ENCODE peak calls at places on chromosomes 16 and 17, in eight cellular contexts. One of them, this sample, is unnamed.
A peak's percentile ranks its signal among the peaks of the same experiment; 100 is the strongest.

GRCh38 chr16:14456793-14457481 is 173.1 kb downstream of the PARN start:
- DNase-seq in sigmoid colon: no peak
- DNase-seq in SK-N-SH: no peak
- DNase-seq in HCT116: no peak
- DNase-seq in stomach: no peak
- DNase-seq in HepG2: no peak
- DNase-seq in GM23338: no peak
- DNase-seq in spleen: no peak
- DNase-seq in this sample: no peak

GRCh38 chr16:50272111-50272571 is 5.8 kb downstream of the ADCY7 start:
- DNase-seq in HepG2: no peak
- DNase-seq in spleen: peak; percentile 75
- DNase-seq in SK-N-SH: no peak
- DNase-seq in sigmoid colon: peak; percentile 60
- DNase-seq in stomach: no peak
- DNase-seq in HCT116: no peak
- DNase-seq in GM23338: no peak
- DNase-seq in this sample: no peak

GRCh38 chr17:51362818-51363598 is 102.7 kb downstream of the UTP18 start:
- DNase-seq in sigmoid colon: no peak
- DNase-seq in SK-N-SH: no peak
- DNase-seq in stomach: no peak
- DNase-seq in HepG2: no peak
- DNase-seq in spleen: no peak
- DNase-seq in GM23338: peak; percentile 45
- DNase-seq in HCT116: peak; percentile 36
- DNase-seq in this sample: no peak

GRCh38 chr16:59593256-59593655 is 859.1 kb upstream of the GOT2 start:
- DNase-seq in SK-N-SH: no peak
- DNase-seq in HCT116: no peak
- DNase-seq in HepG2: no peak
- DNase-seq in GM23338: no peak
- DNase-seq in stomach: no peak
- DNase-seq in spleen: no peak
- DNase-seq in sigmoid colon: no peak
- DNase-seq in this sample: no peak

GRCh38 chr17:13518271-13519000 is 83.3 kb downstream of the HS3ST3A1 start:
- DNase-seq in stomach: no peak
- DNase-seq in SK-N-SH: no peak
- DNase-seq in spleen: no peak
- DNase-seq in HCT116: no peak
- DNase-seq in sigmoid colon: peak; percentile 78
- DNase-seq in HepG2: no peak
- DNase-seq in GM23338: no peak
- DNase-seq in this sample: no peak

GRCh38 chr16:49776085-49776501 is 79.8 kb downstream of the ZNF423 start:
- DNase-seq in sigmoid colon: no peak
- DNase-seq in SK-N-SH: peak; percentile 51
- DNase-seq in stomach: no peak
- DNase-seq in HepG2: no peak
- DNase-seq in GM23338: peak; percentile 83
- DNase-seq in spleen: no peak
- DNase-seq in HCT116: no peak
- DNase-seq in this sample: no peak

GRCh38 chr16:50603206-50604064 is 55.2 kb downstream of the NKD1 start:
- DNase-seq in SK-N-SH: no peak
- DNase-seq in sigmoid colon: peak; percentile 95
- DNase-seq in stomach: no peak
- DNase-seq in spleen: no peak
- DNase-seq in HepG2: no peak
- DNase-seq in GM23338: no peak
- DNase-seq in HCT116: no peak
- DNase-seq in this sample: no peak

GRCh38 chr17:61816538-61816937 is 46.8 kb downstream of the BRIP1 start:
- DNase-seq in HepG2: no peak
- DNase-seq in HCT116: no peak
- DNase-seq in SK-N-SH: no peak
- DNase-seq in GM23338: no peak
- DNase-seq in sigmoid colon: no peak
- DNase-seq in spleen: no peak
- DNase-seq in stomach: no peak
- DNase-seq in this sample: no peak

GRCh38 chr17:75864448-75864871 is 9.3 kb upstream of the WBP2 start:
- DNase-seq in HepG2: no peak
- DNase-seq in spleen: peak; percentile 76
- DNase-seq in HCT116: no peak
- DNase-seq in stomach: peak; percentile 53
- DNase-seq in GM23338: peak; percentile 74
- DNase-seq in sigmoid colon: peak; percentile 94
- DNase-seq in SK-N-SH: peak; percentile 35
- DNase-seq in this sample: no peak

GRCh38 chr16:57984443-57985203 is 13.7 kb upstream of the CNGB1 start:
- DNase-seq in HCT116: no peak
- DNase-seq in sigmoid colon: peak; percentile 93
- DNase-seq in spleen: peak; percentile 95
- DNase-seq in stomach: peak; percentile 87
- DNase-seq in SK-N-SH: peak; percentile 96
- DNase-seq in HepG2: peak; percentile 57
- DNase-seq in GM23338: peak; percentile 98
- DNase-seq in this sample: peak; percentile 96

GRCh38 chr17:17051791-17052461 is 9.7 kb downstream of the MPRIP start:
- DNase-seq in sigmoid colon: peak; percentile 48
- DNase-seq in GM23338: no peak
- DNase-seq in HepG2: peak; percentile 63
- DNase-seq in HCT116: no peak
- DNase-seq in spleen: peak; percentile 78
- DNase-seq in SK-N-SH: no peak
- DNase-seq in stomach: peak; percentile 43
- DNase-seq in this sample: no peak

GRCh38 chr16:57304169-57305061 is 19.9 kb upstream of the PLLP start:
- DNase-seq in GM23338: no peak
- DNase-seq in spleen: peak; percentile 55
- DNase-seq in stomach: peak; percentile 77
- DNase-seq in HCT116: no peak
- DNase-seq in HepG2: peak; percentile 99
- DNase-seq in sigmoid colon: peak; percentile 70
- DNase-seq in SK-N-SH: no peak
- DNase-seq in this sample: peak; percentile 88

GRCh38 chr16:47060596-47060995 is 83.1 kb downstream of the NETO2 start:
- DNase-seq in HepG2: no peak
- DNase-seq in HCT116: no peak
- DNase-seq in spleen: peak; percentile 9
- DNase-seq in SK-N-SH: no peak
- DNase-seq in sigmoid colon: peak; percentile 21
- DNase-seq in stomach: no peak
- DNase-seq in GM23338: no peak
- DNase-seq in this sample: no peak

GRCh38 chr17:66190738-66191606 is 961 bp downstream of the CEP112 start:
- DNase-seq in sigmoid colon: no peak
- DNase-seq in spleen: no peak
- DNase-seq in GM23338: no peak
- DNase-seq in SK-N-SH: peak; percentile 49
- DNase-seq in HepG2: peak; percentile 16
- DNase-seq in stomach: no peak
- DNase-seq in HCT116: no peak
- DNase-seq in this sample: no peak

GRCh38 chr16:9817586-9817985 is 364.6 kb downstream of the GRIN2A start:
- DNase-seq in GM23338: no peak
- DNase-seq in HCT116: no peak
- DNase-seq in SK-N-SH: no peak
- DNase-seq in HepG2: no peak
- DNase-seq in spleen: no peak
- DNase-seq in sigmoid colon: no peak
- DNase-seq in stomach: no peak
- DNase-seq in this sample: no peak

GRCh38 chr16:2493608-2494007 is 18.7 kb downstream of the TBC1D24 start:
- DNase-seq in HepG2: no peak
- DNase-seq in SK-N-SH: no peak
- DNase-seq in GM23338: no peak
- DNase-seq in HCT116: no peak
- DNase-seq in sigmoid colon: no peak
- DNase-seq in spleen: no peak
- DNase-seq in stomach: no peak
- DNase-seq in this sample: no peak

GRCh38 chr16:84687715-84688114 is 12.1 kb upstream of the USP10 start:
- DNase-seq in spleen: no peak
- DNase-seq in GM23338: no peak
- DNase-seq in HepG2: no peak
- DNase-seq in sigmoid colon: peak; percentile 13
- DNase-seq in stomach: no peak
- DNase-seq in SK-N-SH: no peak
- DNase-seq in HCT116: no peak
- DNase-seq in this sample: peak; percentile 24

GRCh38 chr16:55991843-55992242 is 116.7 kb upstream of the CES5A start:
- DNase-seq in stomach: no peak
- DNase-seq in HCT116: no peak
- DNase-seq in SK-N-SH: peak; percentile 33
- DNase-seq in sigmoid colon: no peak
- DNase-seq in spleen: no peak
- DNase-seq in GM23338: no peak
- DNase-seq in HepG2: no peak
- DNase-seq in this sample: no peak

GRCh38 chr17:55072910-55073309 is 104.3 kb downstream of the STXBP4 start:
- DNase-seq in sigmoid colon: no peak
- DNase-seq in GM23338: no peak
- DNase-seq in HepG2: no peak
- DNase-seq in HCT116: no peak
- DNase-seq in spleen: no peak
- DNase-seq in SK-N-SH: no peak
- DNase-seq in stomach: no peak
- DNase-seq in this sample: no peak

GRCh38 chr16:67021321-67021720 is 7.6 kb upstream of the CBFB start:
- DNase-seq in sigmoid colon: peak; percentile 10
- DNase-seq in spleen: peak; percentile 3
- DNase-seq in HepG2: no peak
- DNase-seq in HCT116: no peak
- DNase-seq in GM23338: no peak
- DNase-seq in stomach: peak; percentile 1
- DNase-seq in SK-N-SH: no peak
- DNase-seq in this sample: peak; percentile 3

GRCh38 chr16:28326881-28327610 is 34.7 kb downstream of the SBK1 start:
- DNase-seq in SK-N-SH: peak; percentile 81
- DNase-seq in GM23338: peak; percentile 84
- DNase-seq in HepG2: peak; percentile 61
- DNase-seq in sigmoid colon: peak; percentile 63
- DNase-seq in stomach: peak; percentile 67
- DNase-seq in spleen: peak; percentile 89
- DNase-seq in HCT116: peak; percentile 26
- DNase-seq in this sample: peak; percentile 47

GRCh38 chr16:86086471-86086870 is 187.5 kb downstream of the IRF8 start:
- DNase-seq in HCT116: no peak
- DNase-seq in spleen: peak; percentile 12
- DNase-seq in sigmoid colon: peak; percentile 19
- DNase-seq in HepG2: no peak
- DNase-seq in stomach: no peak
- DNase-seq in GM23338: no peak
- DNase-seq in SK-N-SH: no peak
- DNase-seq in this sample: no peak

GRCh38 chr17:56596741-56597494 is 3.4 kb downstream of the NOG start:
- DNase-seq in HCT116: no peak
- DNase-seq in GM23338: peak; percentile 67
- DNase-seq in spleen: no peak
- DNase-seq in sigmoid colon: no peak
- DNase-seq in SK-N-SH: peak; percentile 40
- DNase-seq in HepG2: no peak
- DNase-seq in stomach: no peak
- DNase-seq in this sample: peak; percentile 59

GRCh38 chr16:2846511-2847310 is 11.3 kb downstream of the PRSS22 start:
- DNase-seq in spleen: peak; percentile 36
- DNase-seq in HepG2: no peak
- DNase-seq in stomach: no peak
- DNase-seq in HCT116: no peak
- DNase-seq in SK-N-SH: no peak
- DNase-seq in GM23338: no peak
- DNase-seq in sigmoid colon: no peak
- DNase-seq in this sample: no peak

GRCh38 chr16:79173101-79173500 is 427.4 kb downstream of the MAF start:
- DNase-seq in HepG2: no peak
- DNase-seq in HCT116: no peak
- DNase-seq in GM23338: no peak
- DNase-seq in spleen: no peak
- DNase-seq in stomach: no peak
- DNase-seq in SK-N-SH: no peak
- DNase-seq in sigmoid colon: no peak
- DNase-seq in this sample: no peak

GRCh38 chr17:38605852-38606645 is at the start of gene SRCIN1:
- DNase-seq in HepG2: peak; percentile 57
- DNase-seq in stomach: peak; percentile 76
- DNase-seq in SK-N-SH: peak; percentile 92
- DNase-seq in HCT116: no peak
- DNase-seq in sigmoid colon: peak; percentile 73
- DNase-seq in spleen: peak; percentile 81
- DNase-seq in GM23338: peak; percentile 73
- DNase-seq in this sample: peak; percentile 94

GRCh38 chr16:89357460-89357859 is 132.9 kb downstream of the ANKRD11 start:
- DNase-seq in GM23338: peak; percentile 55
- DNase-seq in HCT116: no peak
- DNase-seq in stomach: no peak
- DNase-seq in HepG2: no peak
- DNase-seq in spleen: peak; percentile 84
- DNase-seq in sigmoid colon: no peak
- DNase-seq in SK-N-SH: peak; percentile 89
- DNase-seq in this sample: peak; percentile 47
- H3K4me3 ChIP-seq in GM23338: no peak overlapping the region
- H3K4me3 ChIP-seq in HCT116: no peak overlapping the region
- H3K4me3 ChIP-seq in stomach: no peak overlapping the region
- H3K4me3 ChIP-seq in HepG2: no peak overlapping the region
- H3K4me3 ChIP-seq in spleen: no peak overlapping the region
- H3K4me3 ChIP-seq in sigmoid colon: no peak overlapping the region
- H3K4me3 ChIP-seq in SK-N-SH: no peak overlapping the region
- H3K4me3 ChIP-seq in this sample: no peak overlapping the region

GRCh38 chr16:77912617-77913016 is 109.7 kb upstream of the CLEC3A start:
- DNase-seq in SK-N-SH: no peak
- DNase-seq in HCT116: no peak
- DNase-seq in GM23338: no peak
- DNase-seq in stomach: no peak
- DNase-seq in HepG2: no peak
- DNase-seq in sigmoid colon: no peak
- DNase-seq in spleen: no peak
- DNase-seq in this sample: no peak
- TF ChIP-seq CTCF in SK-N-SH: no peak
- TF ChIP-seq CTCF in HCT116: peak; percentile 2
- TF ChIP-seq CTCF in GM23338: no peak
- TF ChIP-seq CTCF in stomach: no peak
- TF ChIP-seq CTCF in HepG2: no peak
- TF ChIP-seq CTCF in sigmoid colon: no peak
- TF ChIP-seq CTCF in spleen: no peak
- TF ChIP-seq CTCF in this sample: no peak

GRCh38 chr16:27240948-27241531 is 27.5 kb downstream of the NSMCE1 start:
- DNase-seq in HepG2: no peak
- DNase-seq in stomach: peak; percentile 21
- DNase-seq in HCT116: no peak
- DNase-seq in spleen: peak; percentile 77
- DNase-seq in sigmoid colon: peak; percentile 59
- DNase-seq in GM23338: no peak
- DNase-seq in SK-N-SH: no peak
- DNase-seq in this sample: peak; percentile 20
- TF ChIP-seq POLR2AphosphoS5 in HepG2: no peak
- TF ChIP-seq POLR2AphosphoS5 in stomach: peak; percentile 22
- TF ChIP-seq POLR2AphosphoS5 in HCT116: no peak
- TF ChIP-seq POLR2AphosphoS5 in spleen: peak; percentile 58
- TF ChIP-seq POLR2AphosphoS5 in sigmoid colon: no peak
- TF ChIP-seq POLR2AphosphoS5 in GM23338: no peak
- TF ChIP-seq POLR2AphosphoS5 in SK-N-SH: no peak
- TF ChIP-seq POLR2AphosphoS5 in this sample: peak; percentile 33

GRCh38 chr17:41865596-41865893 is 322 bp upstream of the KLHL11 start:
- DNase-seq in HepG2: no peak
- DNase-seq in GM23338: no peak
- DNase-seq in HCT116: no peak
- DNase-seq in stomach: no peak
- DNase-seq in spleen: no peak
- DNase-seq in SK-N-SH: no peak
- DNase-seq in sigmoid colon: no peak
- DNase-seq in this sample: no peak
- H3K4me3 ChIP-seq in HepG2: peak overlapping the region; percentile 91
- H3K4me3 ChIP-seq in GM23338: peak overlapping the region; percentile 98
- H3K4me3 ChIP-seq in HCT116: peak overlapping the region; percentile 35
- H3K4me3 ChIP-seq in stomach: peak overlapping the region; percentile 77
- H3K4me3 ChIP-seq in spleen: peak overlapping the region; percentile 84
- H3K4me3 ChIP-seq in SK-N-SH: peak overlapping the region; percentile 95
- H3K4me3 ChIP-seq in sigmoid colon: peak overlapping the region; percentile 98
- H3K4me3 ChIP-seq in this sample: peak overlapping the region; percentile 60

This sample was measured in upper lobe of left lung.